ENCODE peak calls at places on chromosome 7, in nine cellular contexts. M is mesenchymal stem cell, O is IMR-90, Q is K562, V is SK-N-SH, Z is GM23248, W is neuronal stem cell, I is trophoblast cell, X is keratinocyte. Y is an unnamed sample.

GRCh38 chr7:2273866-2274265 is 31.8 kb downstream of the NUDT1 start:
- DNase-seq in W (no peak), Q (no peak), X (no peak), M (no peak), O (no peak), V (no peak), Z (no peak), I (no peak), Y (no peak)

GRCh38 chr7:70553364-70553763 is 578.6 kb upstream of the GALNT17 start:
- DNase-seq in O (no peak), I (no peak), Q (no peak), M (no peak), X (no peak), Z (no peak), V (no peak), W (no peak), Y (no peak)

GRCh38 chr7:30274641-30275040 is 9.8 kb upstream of the ZNRF2 start:
- DNase-seq in I (no peak), W (no peak), Z (no peak), Q (no peak), X (no peak), O (no peak), V (no peak), M (no peak), Y (peak; percentile 73)

GRCh38 chr7:25901658-25902057 is 250.3 kb upstream of the NFE2L3 start:
- DNase-seq in O (no peak), Q (no peak), X (no peak), I (no peak), V (no peak), M (no peak), W (no peak), Z (no peak), Y (no peak)

GRCh38 chr7:120273476-120273975 is 551 bp downstream of the KCND2 start:
- DNase-seq in W (peak; percentile 45), I (peak; percentile 23), Q (no peak), M (peak; percentile 29), V (peak; percentile 54), O (no peak), X (no peak), Z (peak; percentile 45), Y (no peak)

GRCh38 chr7:662576-662975 is 63.9 kb upstream of the DNAAF5 start:
- DNase-seq in Z (no peak), O (no peak), X (no peak), M (no peak), Q (no peak), I (no peak), W (no peak), V (no peak), Y (no peak)

GRCh38 chr7:37657798-37658197 is 25.8 kb upstream of the GPR141 start:
- DNase-seq in V (no peak), Q (no peak), Z (no peak), X (no peak), M (no peak), I (no peak), O (no peak), W (no peak), Y (no peak)

GRCh38 chr7:16961650-16962049 is 79.9 kb upstream of the AGR3 start:
- DNase-seq in Q (no peak), V (no peak), Z (peak; percentile 78), X (no peak), M (peak; percentile 92), I (no peak), W (no peak), O (peak; percentile 65), Y (no peak)

GRCh38 chr7:156475179-156475578 is 165.4 kb upstream of the RNF32 start:
- DNase-seq in V (no peak), W (no peak), Q (no peak), Z (no peak), X (no peak), I (no peak), M (peak; percentile 3), O (no peak), Y (no peak)

GRCh38 chr7:69723663-69724062 is 125.4 kb downstream of the AUTS2 start:
- DNase-seq in V (no peak), Q (no peak), X (peak; percentile 19), Z (no peak), I (no peak), W (no peak), O (no peak), M (no peak), Y (no peak)

GRCh38 chr7:117323585-117323876 is 673 bp upstream of the WNT2 start:
- DNase-seq in X (no peak), M (peak; percentile 57), O (no peak), I (no peak), Q (no peak), V (no peak), Z (no peak), W (peak; percentile 26), Y (no peak)

GRCh38 chr7:69367785-69368184 is 230.5 kb upstream of the AUTS2 start:
- DNase-seq in W (no peak), I (peak; percentile 60), V (no peak), X (peak; percentile 66), Q (no peak), O (no peak), M (peak; percentile 73), Z (peak; percentile 54), Y (no peak)

GRCh38 chr7:45026984-45027773 is 27.2 kb downstream of the CCM2 start:
- DNase-seq in I (peak; percentile 72), O (peak; percentile 64), W (no peak), M (peak; percentile 40), X (peak; percentile 42), V (no peak), Q (no peak), Z (peak; percentile 46), Y (peak; percentile 84)

DNA sequence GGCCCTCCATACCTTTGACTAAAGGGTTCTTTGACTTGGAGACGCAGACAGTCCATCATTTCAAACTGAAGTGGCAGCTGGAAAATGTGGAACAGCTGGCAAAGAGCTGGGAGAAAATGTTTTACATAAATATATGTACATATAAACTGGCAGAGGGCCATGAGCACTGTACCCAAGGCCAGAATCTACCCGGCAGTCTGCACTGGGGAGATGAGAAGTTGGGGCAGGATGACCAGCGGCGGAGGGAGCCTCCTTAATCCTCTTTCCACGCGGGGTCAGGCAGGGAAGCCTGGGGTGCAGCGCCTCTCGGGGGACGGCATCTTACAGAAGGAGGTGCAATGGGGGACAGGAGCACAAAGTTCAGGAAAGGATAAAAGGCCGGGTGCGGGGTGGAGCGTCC is 1.3 kb downstream of the GLI3 start:
- DNase-seq in X (no peak), V (no peak), Z (peak; percentile 47), Q (no peak), O (no peak), M (peak; percentile 17), W (no peak), I (no peak), Y (no peak)
- H3K4me3 ChIP-seq in X (peak overlapping the region; percentile 89), V (peak overlapping the region; percentile 72), Z (peak overlapping the region; percentile 90), Q (no peak overlapping the region), O (peak overlapping the region; percentile 55), M (peak overlapping the region; percentile 71), W (peak overlapping the region; percentile 85), I (peak overlapping the region; percentile 90), Y (no peak overlapping the region)

GRCh38 chr7:24826662-24827020 is 69.4 kb upstream of the GSDME start:
- DNase-seq in X (no peak), Q (no peak), M (no peak), Z (no peak), V (no peak), W (no peak), O (no peak), I (no peak), Y (no peak)
- H3K4me2 ChIP-seq in X (peak overlapping the region; percentile 90), Q (no peak overlapping the region), M (no peak overlapping the region), Z (peak overlapping the region; percentile 67), V (peak overlapping the region; percentile 35), W (no peak overlapping the region), O (no peak overlapping the region), I (no peak overlapping the region), Y (no peak overlapping the region)

GRCh38 chr7:5697754-5698487 is 83.5 kb downstream of the RNF216 start:
- DNase-seq in V (no peak), W (no peak), Z (no peak), M (peak; percentile 39), I (no peak), X (no peak), O (no peak), Q (peak; percentile 23), Y (no peak)
- H3K9ac ChIP-seq in V (no peak overlapping the region), W (no peak overlapping the region), Z (no peak overlapping the region), M (no peak overlapping the region), I (no peak overlapping the region), X (no peak overlapping the region), O (peak overlapping the region; percentile 33), Q (no peak overlapping the region), Y (no peak overlapping the region)

GRCh38 chr7:106866298-106867281 is 1.5 kb downstream of the PIK3CG start:
- DNase-seq in I (no peak), M (no peak), V (no peak), X (no peak), O (no peak), Z (no peak), Q (no peak), W (no peak), Y (peak; percentile 84)
- H3K4me3 ChIP-seq in I (no peak overlapping the region), M (no peak overlapping the region), V (no peak overlapping the region), X (no peak overlapping the region), O (no peak overlapping the region), Z (no peak overlapping the region), Q (peak overlapping the region; percentile 48), W (no peak overlapping the region), Y (peak overlapping the region; percentile 81)

DNA sequence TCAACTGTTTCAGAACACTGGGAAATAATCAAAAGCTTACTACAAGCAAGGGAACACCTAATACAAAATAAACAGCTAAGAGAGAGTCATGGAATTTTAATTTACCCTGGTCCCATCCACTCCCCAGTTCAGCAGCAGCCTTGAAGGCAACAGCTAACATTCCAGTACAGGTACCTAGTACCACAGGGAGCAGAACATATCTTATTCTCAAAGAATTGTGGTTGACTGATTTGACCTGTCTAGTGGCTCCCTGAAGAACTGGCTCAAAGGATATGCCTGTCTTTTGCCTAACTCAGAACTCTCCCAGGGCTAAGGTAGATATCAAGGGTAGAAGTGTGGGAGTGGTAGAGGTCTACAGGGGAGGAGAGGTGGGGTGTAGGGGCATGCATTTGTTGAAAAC is 32.3 kb downstream of the SMURF1 start:
- DNase-seq in X (no peak), V (no peak), W (no peak), Q (no peak), I (no peak), Z (no peak), O (no peak), M (no peak), Y (no peak)
- H3K4me2 ChIP-seq in X (peak overlapping the region; percentile 18), V (no peak overlapping the region), W (no peak overlapping the region), Q (no peak overlapping the region), I (peak overlapping the region; percentile 19), Z (no peak overlapping the region), O (no peak overlapping the region), M (no peak overlapping the region), Y (peak overlapping the region; percentile 59)

Y was measured in Karpas-422.